ENCODE peak calls at places on chromosomes 12 and 14, in six cellular contexts. One of them, this sample, is unnamed. For H3K27me3, the result is how much of the 10 kb centered on the place peaks cover.

GRCh38 chr12:6869049-6870021 is 2.0 kb downstream of the TPI1 start:
- DNase-seq in breast epithelium: peak
- DNase-seq in Panc1: no peak
- DNase-seq in esophagus squamous epithelium: no peak
- DNase-seq in IMR-90: peak
- DNase-seq in endothelial cell of umbilical vein: peak
- DNase-seq in this sample: peak

GRCh38 chr12:79366374-79366773 is 324.4 kb downstream of the PAWR start:
- DNase-seq in breast epithelium: no peak
- DNase-seq in Panc1: no peak
- DNase-seq in esophagus squamous epithelium: no peak
- DNase-seq in IMR-90: no peak
- DNase-seq in endothelial cell of umbilical vein: no peak
- DNase-seq in this sample: no peak

GRCh38 chr12:132146098-132146497 is 1.8 kb downstream of the NOC4L start:
- DNase-seq in breast epithelium: no peak
- DNase-seq in Panc1: no peak
- DNase-seq in esophagus squamous epithelium: no peak
- DNase-seq in IMR-90: no peak
- DNase-seq in endothelial cell of umbilical vein: no peak
- DNase-seq in this sample: no peak

GRCh38 chr12:116200812-116201211 is 76.7 kb downstream of the MED13L start:
- DNase-seq in breast epithelium: no peak
- DNase-seq in Panc1: no peak
- DNase-seq in esophagus squamous epithelium: no peak
- DNase-seq in IMR-90: peak
- DNase-seq in endothelial cell of umbilical vein: no peak
- DNase-seq in this sample: no peak

GRCh38 chr12:1212529-1212928 is 221.5 kb downstream of the ERC1 start:
- DNase-seq in breast epithelium: no peak
- DNase-seq in Panc1: no peak
- DNase-seq in esophagus squamous epithelium: no peak
- DNase-seq in IMR-90: no peak
- DNase-seq in endothelial cell of umbilical vein: no peak
- DNase-seq in this sample: no peak

GRCh38 chr12:42921741-42922511 is 332.4 kb upstream of the PRICKLE1 start:
- DNase-seq in breast epithelium: no peak
- DNase-seq in Panc1: no peak
- DNase-seq in esophagus squamous epithelium: no peak
- DNase-seq in IMR-90: peak
- DNase-seq in endothelial cell of umbilical vein: peak
- DNase-seq in this sample: no peak

GRCh38 chr12:126761420-126761819 is 1505.5 kb upstream of the TMEM132C start:
- DNase-seq in breast epithelium: no peak
- DNase-seq in Panc1: no peak
- DNase-seq in esophagus squamous epithelium: no peak
- DNase-seq in IMR-90: no peak
- DNase-seq in endothelial cell of umbilical vein: no peak
- DNase-seq in this sample: no peak

GRCh38 chr14:30559638-30560071 is 697 bp downstream of the G2E3 start:
- DNase-seq in breast epithelium: no peak
- DNase-seq in Panc1: no peak
- DNase-seq in esophagus squamous epithelium: no peak
- DNase-seq in IMR-90: peak
- DNase-seq in endothelial cell of umbilical vein: peak
- DNase-seq in this sample: no peak

GRCh38 chr14:83827383-83827782 is 1702.6 kb upstream of the FLRT2 start:
- DNase-seq in breast epithelium: no peak
- DNase-seq in Panc1: no peak
- DNase-seq in esophagus squamous epithelium: no peak
- DNase-seq in IMR-90: peak
- DNase-seq in endothelial cell of umbilical vein: peak
- DNase-seq in this sample: no peak

GRCh38 chr14:65281991-65282908 is 130.3 kb upstream of the FUT8 start:
- DNase-seq in breast epithelium: no peak
- DNase-seq in Panc1: no peak
- DNase-seq in esophagus squamous epithelium: no peak
- DNase-seq in IMR-90: peak
- DNase-seq in endothelial cell of umbilical vein: peak
- DNase-seq in this sample: no peak

GRCh38 chr12:119512772-119513497 is 80.6 kb upstream of the TMEM233 start:
- DNase-seq in breast epithelium: no peak
- DNase-seq in Panc1: no peak
- DNase-seq in esophagus squamous epithelium: no peak
- DNase-seq in IMR-90: no peak
- DNase-seq in endothelial cell of umbilical vein: no peak
- DNase-seq in this sample: no peak

GRCh38 chr12:111462134-111462821 is 56.6 kb downstream of the SH2B3 start:
- DNase-seq in breast epithelium: no peak
- DNase-seq in Panc1: no peak
- DNase-seq in esophagus squamous epithelium: no peak
- DNase-seq in IMR-90: peak
- DNase-seq in endothelial cell of umbilical vein: no peak
- DNase-seq in this sample: no peak

GRCh38 chr12:126897102-126897501 is 1369.9 kb upstream of the TMEM132C start:
- DNase-seq in breast epithelium: no peak
- DNase-seq in Panc1: no peak
- DNase-seq in esophagus squamous epithelium: no peak
- DNase-seq in IMR-90: no peak
- DNase-seq in endothelial cell of umbilical vein: no peak
- DNase-seq in this sample: no peak

GRCh38 chr12:86666311-86666710 is 410.1 kb upstream of the MGAT4C start:
- DNase-seq in breast epithelium: no peak
- DNase-seq in Panc1: no peak
- DNase-seq in esophagus squamous epithelium: no peak
- DNase-seq in IMR-90: no peak
- DNase-seq in endothelial cell of umbilical vein: no peak
- DNase-seq in this sample: no peak

GRCh38 chr14:75040959-75041358 is 10.3 kb downstream of the MLH3 start:
- DNase-seq in breast epithelium: no peak
- DNase-seq in Panc1: no peak
- DNase-seq in esophagus squamous epithelium: no peak
- DNase-seq in IMR-90: no peak
- DNase-seq in endothelial cell of umbilical vein: no peak
- DNase-seq in this sample: no peak

GRCh38 chr12:79006306-79006705 is 141.7 kb downstream of the SYT1 start:
- DNase-seq in breast epithelium: no peak
- DNase-seq in Panc1: peak
- DNase-seq in esophagus squamous epithelium: no peak
- DNase-seq in IMR-90: peak
- DNase-seq in endothelial cell of umbilical vein: no peak
- DNase-seq in this sample: no peak

GRCh38 chr14:53871947-53872346 is 84.7 kb downstream of the BMP4 start:
- DNase-seq in breast epithelium: no peak
- DNase-seq in Panc1: no peak
- DNase-seq in esophagus squamous epithelium: no peak
- DNase-seq in IMR-90: no peak
- DNase-seq in endothelial cell of umbilical vein: no peak
- DNase-seq in this sample: no peak

GRCh38 chr14:31263485-31264133 is 56.0 kb upstream of the HECTD1 start:
- DNase-seq in breast epithelium: peak
- DNase-seq in Panc1: peak
- DNase-seq in esophagus squamous epithelium: no peak
- DNase-seq in IMR-90: peak
- DNase-seq in endothelial cell of umbilical vein: peak
- DNase-seq in this sample: peak

GRCh38 chr12:122845865-122846621 is 10.8 kb downstream of the HIP1R start:
- DNase-seq in breast epithelium: no peak
- DNase-seq in Panc1: no peak
- DNase-seq in esophagus squamous epithelium: no peak
- DNase-seq in IMR-90: no peak
- DNase-seq in endothelial cell of umbilical vein: no peak
- DNase-seq in this sample: no peak

GRCh38 chr12:118741196-118741595 is 240.1 kb upstream of the SRRM4 start:
- DNase-seq in breast epithelium: no peak
- DNase-seq in Panc1: no peak
- DNase-seq in esophagus squamous epithelium: no peak
- DNase-seq in IMR-90: no peak
- DNase-seq in endothelial cell of umbilical vein: no peak
- DNase-seq in this sample: no peak

GRCh38 chr12:124625867-124626675 is 58.7 kb upstream of the NCOR2 start:
- DNase-seq in breast epithelium: peak
- DNase-seq in Panc1: no peak
- DNase-seq in esophagus squamous epithelium: peak
- DNase-seq in IMR-90: peak
- DNase-seq in endothelial cell of umbilical vein: peak
- DNase-seq in this sample: peak

GRCh38 chr12:109461846-109462766 is 15.0 kb downstream of the KCTD10 start:
- DNase-seq in breast epithelium: peak
- DNase-seq in Panc1: no peak
- DNase-seq in esophagus squamous epithelium: peak
- DNase-seq in IMR-90: peak
- DNase-seq in endothelial cell of umbilical vein: peak
- DNase-seq in this sample: peak

GRCh38 chr12:94263011-94263786 is 114.8 kb downstream of the PLXNC1 start:
- DNase-seq in breast epithelium: no peak
- DNase-seq in Panc1: no peak
- DNase-seq in esophagus squamous epithelium: no peak
- DNase-seq in IMR-90: no peak
- DNase-seq in endothelial cell of umbilical vein: no peak
- DNase-seq in this sample: no peak

GRCh38 chr12:75917704-75918103 is 113.9 kb downstream of the PHLDA1 start:
- DNase-seq in breast epithelium: no peak
- DNase-seq in Panc1: no peak
- DNase-seq in esophagus squamous epithelium: no peak
- DNase-seq in IMR-90: no peak
- DNase-seq in endothelial cell of umbilical vein: no peak
- DNase-seq in this sample: no peak

GRCh38 chr12:58443273-58443980 is 476.9 kb downstream of the LRIG3 start:
- DNase-seq in breast epithelium: no peak
- DNase-seq in Panc1: no peak
- DNase-seq in esophagus squamous epithelium: no peak
- DNase-seq in IMR-90: peak
- DNase-seq in endothelial cell of umbilical vein: peak
- DNase-seq in this sample: no peak

GRCh38 chr12:53765891-53766290 is 14.1 kb upstream of the CISTR start:
- DNase-seq in breast epithelium: no peak
- DNase-seq in Panc1: no peak
- DNase-seq in esophagus squamous epithelium: no peak
- DNase-seq in IMR-90: peak
- DNase-seq in endothelial cell of umbilical vein: no peak
- DNase-seq in this sample: no peak
- H3K27me3 ChIP-seq in breast epithelium: under half
- H3K27me3 ChIP-seq in Panc1: under half
- H3K27me3 ChIP-seq in esophagus squamous epithelium: half or more
- H3K27me3 ChIP-seq in IMR-90: under half
- H3K27me3 ChIP-seq in endothelial cell of umbilical vein: under half
- H3K27me3 ChIP-seq in this sample: under half

DNA sequence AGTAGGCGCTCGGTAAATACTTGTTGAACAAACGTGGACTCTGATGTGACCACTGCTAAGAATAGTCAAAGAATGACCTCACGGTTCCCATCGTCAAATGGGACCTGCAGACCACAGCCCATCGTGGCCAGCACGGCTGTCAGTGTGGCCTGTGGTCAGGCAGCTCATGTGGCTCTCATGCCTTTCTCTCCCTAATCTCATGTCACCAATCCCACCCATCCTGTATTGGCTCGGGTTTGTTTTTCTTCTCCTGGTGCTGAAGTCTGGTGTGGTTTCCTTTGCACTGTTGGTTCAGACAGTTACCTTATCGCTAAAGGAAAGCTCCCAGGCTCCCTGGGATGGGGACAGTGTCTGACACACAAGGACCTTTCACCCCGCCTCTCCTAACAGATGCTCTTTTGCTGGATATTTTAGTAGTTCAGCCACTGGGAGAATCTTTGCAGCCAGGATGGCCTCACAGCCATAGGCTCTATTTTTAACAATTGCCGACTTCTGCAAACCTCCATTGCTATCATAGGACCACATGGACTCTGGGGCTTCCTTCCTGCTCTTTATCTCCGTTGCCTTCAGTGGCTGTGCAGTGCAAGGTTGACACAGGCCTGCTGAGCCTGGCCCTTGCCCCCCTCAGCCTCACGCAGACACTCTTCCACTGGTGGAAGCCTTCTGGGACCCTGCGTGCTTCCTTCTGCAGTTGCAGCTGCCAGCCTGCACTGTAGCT is 293.1 kb upstream of the FKBP4 start:
- DNase-seq in breast epithelium: no peak
- DNase-seq in Panc1: no peak
- DNase-seq in esophagus squamous epithelium: no peak
- DNase-seq in IMR-90: no peak
- DNase-seq in endothelial cell of umbilical vein: peak
- DNase-seq in this sample: no peak
- H3K27ac ChIP-seq in breast epithelium: no peak
- H3K27ac ChIP-seq in Panc1: no peak
- H3K27ac ChIP-seq in esophagus squamous epithelium: peak
- H3K27ac ChIP-seq in IMR-90: no peak
- H3K27ac ChIP-seq in endothelial cell of umbilical vein: no peak
- H3K27ac ChIP-seq in this sample: no peak

GRCh38 chr14:58641509-58641908 is 3.7 kb downstream of the DACT1 start:
- DNase-seq in breast epithelium: no peak
- DNase-seq in Panc1: no peak
- DNase-seq in esophagus squamous epithelium: no peak
- DNase-seq in IMR-90: no peak
- DNase-seq in endothelial cell of umbilical vein: no peak
- DNase-seq in this sample: no peak
- TF ChIP-seq CTCF in breast epithelium: no peak
- TF ChIP-seq CTCF in Panc1: no peak
- TF ChIP-seq CTCF in esophagus squamous epithelium: no peak
- TF ChIP-seq CTCF in IMR-90: peak
- TF ChIP-seq CTCF in endothelial cell of umbilical vein: no peak
- TF ChIP-seq CTCF in this sample: no peak

DNA sequence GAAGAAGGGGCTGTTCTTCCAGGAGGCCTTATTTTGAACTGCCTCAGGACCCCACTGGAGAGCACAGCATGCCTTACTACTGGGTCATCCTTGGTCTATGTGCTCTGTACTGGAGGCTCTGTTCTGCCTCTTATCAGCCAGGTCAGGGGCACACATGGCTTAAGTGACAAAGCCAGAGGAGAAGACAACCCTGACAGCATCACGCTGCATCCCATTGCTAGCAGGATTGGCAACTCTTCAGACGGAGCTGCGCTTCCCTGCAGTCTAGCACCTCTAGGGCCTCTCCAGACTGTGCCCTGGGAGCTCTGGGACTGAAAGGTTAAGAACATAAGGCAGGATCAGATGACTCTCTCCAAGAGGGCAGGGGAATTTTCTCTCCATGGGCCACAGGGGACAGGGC is 17.3 kb upstream of the TIGAR start:
- DNase-seq in breast epithelium: no peak
- DNase-seq in Panc1: no peak
- DNase-seq in esophagus squamous epithelium: no peak
- DNase-seq in IMR-90: no peak
- DNase-seq in endothelial cell of umbilical vein: no peak
- DNase-seq in this sample: no peak
- H3K27me3 ChIP-seq in breast epithelium: under half
- H3K27me3 ChIP-seq in Panc1: under half
- H3K27me3 ChIP-seq in esophagus squamous epithelium: under half
- H3K27me3 ChIP-seq in IMR-90: under half
- H3K27me3 ChIP-seq in endothelial cell of umbilical vein: under half
- H3K27me3 ChIP-seq in this sample: under half

GRCh38 chr14:49971156-49972141 is 78.6 kb downstream of the ARF6 start:
- DNase-seq in breast epithelium: no peak
- DNase-seq in Panc1: no peak
- DNase-seq in esophagus squamous epithelium: no peak
- DNase-seq in IMR-90: peak
- DNase-seq in endothelial cell of umbilical vein: peak
- DNase-seq in this sample: no peak
- H3K27ac ChIP-seq in breast epithelium: peak
- H3K27ac ChIP-seq in Panc1: peak
- H3K27ac ChIP-seq in esophagus squamous epithelium: peak
- H3K27ac ChIP-seq in IMR-90: peak
- H3K27ac ChIP-seq in endothelial cell of umbilical vein: peak
- H3K27ac ChIP-seq in this sample: peak

This sample was measured in tibial artery.